ENCODE peak calls at places on chromosome 3, in nine cellular contexts. S is AG04450, B is MM.1S, J is transverse colon, T is lower leg skin, P is fibroblast of the aortic adventitia, N is upper lobe of right lung, Z is Peyer's patch, D is adrenal gland. L is an unnamed sample.

GRCh38 chr3:180492047-180492446 is 109.9 kb upstream of the TTC14 start:
- DNase-seq in N (no peak), B (no peak), D (no peak), Z (no peak), S (no peak), P (no peak), J (no peak), T (no peak), L (no peak)

GRCh38 chr3:86797946-86798345 is 193.0 kb downstream of the VGLL3 start:
- DNase-seq in P (no peak), D (no peak), B (no peak), S (no peak), T (no peak), J (no peak), Z (no peak), N (no peak), L (no peak)

GRCh38 chr3:69866988-69867720 is 127.9 kb downstream of the MITF start:
- DNase-seq in B (no peak), P (peak), Z (no peak), D (no peak), T (no peak), S (no peak), N (no peak), J (no peak), L (peak)

GRCh38 chr3:107911337-107912000 is 179.4 kb downstream of the CD47 start:
- DNase-seq in S (no peak), N (no peak), P (no peak), J (no peak), T (no peak), Z (no peak), D (no peak), B (peak), L (no peak)

GRCh38 chr3:43105224-43105596 is 669 bp downstream of the POMGNT2 start:
- DNase-seq in D (no peak), T (no peak), B (no peak), N (peak), P (no peak), S (no peak), Z (peak), J (no peak), L (no peak)

GRCh38 chr3:116393199-116393598 is 52.1 kb downstream of the LSAMP start:
- DNase-seq in Z (no peak), P (no peak), D (no peak), N (no peak), S (no peak), J (no peak), T (no peak), B (no peak), L (no peak)

GRCh38 chr3:154538566-154539360 is 108.8 kb upstream of the GPR149 start:
- DNase-seq in Z (no peak), T (no peak), N (no peak), P (peak), S (no peak), B (no peak), J (no peak), D (no peak), L (no peak)

GRCh38 chr3:133330043-133330442 is 69.8 kb upstream of the BFSP2 start:
- DNase-seq in P (no peak), D (no peak), S (no peak), B (no peak), Z (no peak), T (no peak), N (no peak), J (no peak), L (peak)

GRCh38 chr3:120907659-120908029 is 361 bp upstream of the STXBP5L start:
- DNase-seq in B (no peak), D (no peak), Z (no peak), T (no peak), P (no peak), S (no peak), N (no peak), J (no peak), L (no peak)

GRCh38 chr3:182909318-182910040 is 70.9 kb downstream of the DCUN1D1 start:
- DNase-seq in B (peak), N (no peak), D (no peak), S (no peak), T (no peak), P (peak), Z (no peak), J (no peak), L (peak)

GRCh38 chr3:52056968-52057805 is 816 bp upstream of the DUSP7 start:
- DNase-seq in D (peak), Z (peak), T (peak), B (peak), N (peak), J (peak), P (peak), S (peak), L (peak)

GRCh38 chr3:120678331-120678845 is 3.7 kb downstream of the HGD start:
- DNase-seq in Z (no peak), D (peak), N (no peak), J (peak), B (no peak), T (no peak), P (peak), S (peak), L (peak)

GRCh38 chr3:176347424-176348146 is 849.7 kb downstream of the TBL1XR1 start:
- DNase-seq in P (no peak), B (no peak), J (no peak), N (no peak), D (no peak), Z (no peak), S (no peak), T (no peak), L (no peak)

GRCh38 chr3:171459130-171459941 is 869 bp downstream of the TNIK start:
- DNase-seq in J (peak), Z (peak), N (peak), S (no peak), D (peak), P (peak), B (peak), T (no peak), L (peak)

GRCh38 chr3:101039285-101039684 is 46.1 kb upstream of the ABI3BP start:
- DNase-seq in Z (no peak), T (no peak), S (no peak), P (no peak), J (no peak), N (no peak), B (no peak), D (no peak), L (no peak)

GRCh38 chr3:134446800-134447199 is 39.0 kb downstream of the ANAPC13 start:
- DNase-seq in N (no peak), B (no peak), P (peak), J (no peak), Z (no peak), D (peak), T (no peak), S (no peak), L (no peak)

GRCh38 chr3:5136211-5136610 is 14.1 kb downstream of the ARL8B start:
- DNase-seq in Z (no peak), J (no peak), D (no peak), S (no peak), N (no peak), T (no peak), B (no peak), P (no peak), L (no peak)

GRCh38 chr3:45528429-45528828 is 66.1 kb upstream of the LIMD1 start:
- DNase-seq in S (no peak), J (no peak), Z (no peak), N (no peak), P (peak), D (no peak), B (no peak), T (no peak), L (no peak)

GRCh38 chr3:39378957-39379777 is 4.0 kb upstream of the SLC25A38 start:
- DNase-seq in P (no peak), T (no peak), J (no peak), N (no peak), Z (no peak), S (no peak), D (no peak), B (no peak), L (no peak)

GRCh38 chr3:141426404-141427034 is 58.2 kb downstream of the ZBTB38 start:
- DNase-seq in T (peak), Z (no peak), P (peak), S (no peak), B (no peak), N (peak), D (peak), J (peak), L (peak)

GRCh38 chr3:51703026-51703775 is 3.7 kb upstream of the GRM2 start:
- DNase-seq in B (no peak), Z (no peak), P (no peak), J (no peak), D (no peak), N (no peak), T (no peak), S (no peak), L (no peak)

GRCh38 chr3:39178553-39178952 is 13.8 kb downstream of the XIRP1 start:
- DNase-seq in B (no peak), D (no peak), T (no peak), P (peak), N (no peak), J (no peak), S (no peak), Z (no peak), L (peak)

GRCh38 chr3:191568206-191568605 is 107.2 kb downstream of the PYDC2 start:
- DNase-seq in T (no peak), P (peak), Z (no peak), S (no peak), B (no peak), D (no peak), N (no peak), J (no peak), L (no peak)

GRCh38 chr3:128294999-128295468 is 141.8 kb downstream of the EEFSEC start:
- DNase-seq in S (no peak), T (peak), N (no peak), B (no peak), Z (peak), J (no peak), P (no peak), D (no peak), L (no peak)

GRCh38 chr3:37154668-37155319 is 19.6 kb downstream of the LRRFIP2 start:
- DNase-seq in T (no peak), B (no peak), Z (no peak), P (no peak), S (no peak), J (no peak), N (no peak), D (no peak), L (no peak)

GRCh38 chr3:191105418-191105817 is 93.6 kb upstream of the OSTN start:
- DNase-seq in Z (no peak), S (no peak), N (no peak), P (no peak), B (no peak), D (no peak), T (no peak), J (no peak), L (no peak)

GRCh38 chr3:177465243-177465642 is 268.0 kb upstream of the TBL1XR1 start:
- DNase-seq in T (no peak), P (peak), D (no peak), Z (no peak), B (no peak), N (no peak), J (peak), S (no peak), L (no peak)

GRCh38 chr3:169764164-169764452 is 752 bp downstream of the TERC start:
- DNase-seq in N (no peak), Z (no peak), T (no peak), S (no peak), P (peak), J (no peak), B (no peak), D (peak), L (no peak)

GRCh38 chr3:195451373-195452000 is 8.7 kb upstream of the ACAP2 start:
- DNase-seq in P (no peak), Z (no peak), J (no peak), T (peak), B (no peak), S (no peak), D (no peak), N (no peak), L (no peak)

DNA sequence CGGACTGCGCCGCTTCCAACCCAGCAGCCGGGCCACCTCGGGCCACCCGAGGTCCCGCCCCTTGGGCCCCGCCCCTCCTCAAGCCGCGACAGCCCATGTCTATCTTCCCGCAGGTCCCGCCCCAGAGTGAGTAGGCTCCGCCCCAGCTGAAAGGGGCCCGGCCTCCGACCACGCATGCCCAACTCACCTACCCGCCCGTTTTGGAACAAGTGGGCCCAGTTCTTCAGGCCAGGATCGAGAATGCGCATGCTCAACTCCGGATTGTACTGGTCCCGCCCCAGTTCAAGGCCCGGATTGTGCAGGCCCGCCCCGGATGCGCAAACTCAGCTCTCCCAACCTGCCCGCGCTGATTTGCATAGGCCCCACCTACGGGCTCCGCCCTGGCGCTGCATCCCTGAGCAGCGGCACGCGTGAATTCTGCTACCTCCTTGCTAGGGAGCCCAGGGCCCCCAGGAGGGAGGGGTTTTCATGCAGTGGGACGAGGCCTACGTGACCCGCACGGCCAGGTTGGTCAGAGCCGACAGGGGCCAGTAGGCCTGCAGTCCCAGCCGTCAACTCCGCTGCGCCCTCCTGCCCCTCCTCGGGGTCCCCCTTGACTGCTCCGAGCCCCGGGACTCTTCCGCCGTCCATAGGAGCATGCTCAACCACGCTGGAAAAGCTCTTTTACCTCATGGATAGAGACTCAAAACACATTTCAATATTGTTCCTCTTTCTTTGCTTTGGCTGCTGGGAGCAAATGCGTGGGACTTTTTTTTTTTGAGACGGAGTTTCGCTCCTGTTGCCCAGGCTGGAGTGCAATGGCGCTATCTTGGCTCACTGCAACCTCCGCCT is at the start of gene PFKFB4:
- DNase-seq in S (peak), N (peak), J (peak), Z (peak), B (peak), P (peak), T (peak), D (peak), L (peak)
- TF ChIP-seq CTCF in S (peak), N (peak), J (no peak), Z (no peak), B (no peak), P (no peak), T (no peak), D (peak), L (no peak)

DNA sequence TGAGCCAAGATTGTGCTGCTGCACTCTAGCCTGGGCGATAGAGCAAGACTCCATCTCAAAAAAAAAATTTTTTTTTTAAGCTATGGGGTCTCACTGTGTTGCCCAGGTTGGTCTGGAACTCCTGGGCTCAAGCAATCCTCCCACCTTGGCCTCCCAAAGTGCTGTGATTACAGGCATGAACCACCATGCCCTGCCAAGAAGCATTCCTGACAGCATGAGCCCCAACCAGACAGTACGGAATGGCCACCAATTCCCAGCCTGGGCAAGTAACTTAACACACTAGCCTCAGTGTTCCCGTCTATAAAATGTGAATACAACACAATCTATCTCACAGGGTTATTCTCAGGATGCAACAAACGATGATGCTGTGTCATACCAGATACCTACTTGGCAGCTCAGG is 2.1 kb downstream of the TKT start:
- DNase-seq in Z (no peak), D (no peak), S (no peak), T (no peak), B (no peak), J (no peak), P (no peak), N (no peak), L (no peak)
- H3K4me3 ChIP-seq in Z (peak), D (no peak), S (peak), T (no peak), B (peak), J (no peak), P (peak), N (peak), L (peak)

GRCh38 chr3:189049458-189050231 is 122.1 kb upstream of the TPRG1 start:
- DNase-seq in J (no peak), S (no peak), P (no peak), B (peak), D (no peak), T (no peak), Z (no peak), N (no peak), L (no peak)
- TF ChIP-seq CTCF in J (no peak), S (no peak), P (peak), B (peak), D (no peak), T (no peak), Z (no peak), N (no peak), L (peak)

GRCh38 chr3:24338409-24338808 is 156.2 kb downstream of the THRB start:
- DNase-seq in B (no peak), Z (no peak), S (no peak), J (no peak), N (no peak), P (no peak), T (no peak), D (no peak), L (no peak)

GRCh38 chr3:24340161-24340560 is 154.5 kb downstream of the THRB start:
- DNase-seq in P (no peak), T (no peak), Z (no peak), B (no peak), J (no peak), N (no peak), S (no peak), D (no peak), L (no peak)

GRCh38 chr3:24340966-24341365 is 153.7 kb downstream of the THRB start:
- DNase-seq in N (no peak), B (no peak), J (no peak), T (no peak), Z (no peak), D (no peak), S (no peak), P (no peak), L (no peak)

GRCh38 chr3:24341668-24342067 is 153.0 kb downstream of the THRB start:
- DNase-seq in Z (no peak), S (no peak), J (no peak), N (no peak), D (no peak), T (no peak), B (no peak), P (no peak), L (no peak)

DNA sequence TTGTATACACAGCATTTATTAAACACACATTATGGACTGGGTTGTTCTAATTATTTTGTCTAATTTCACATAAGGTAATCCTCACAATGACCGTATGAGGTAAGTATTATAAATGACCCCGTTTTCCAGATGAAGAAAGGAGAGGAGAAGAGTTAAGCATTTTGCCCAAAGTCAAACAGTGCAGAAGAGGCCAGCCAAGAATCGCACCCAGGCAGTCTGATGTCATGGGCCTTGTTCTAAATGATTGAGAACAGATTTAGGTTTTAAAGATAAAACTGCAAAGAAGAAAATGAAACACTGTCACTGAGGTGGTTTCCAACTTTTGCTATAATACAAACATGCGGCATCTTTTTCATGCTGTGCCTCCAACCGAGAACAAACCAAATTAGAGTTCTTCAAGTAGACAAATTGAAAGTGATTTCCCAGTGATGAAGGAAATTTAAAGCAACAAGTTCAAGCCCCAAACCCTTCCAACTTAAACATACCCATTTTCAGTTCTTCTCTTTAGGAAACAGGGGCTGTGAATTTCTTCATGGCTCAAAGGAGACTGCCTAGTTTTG is 155.3 kb downstream of the THRB start:
- DNase-seq in T (no peak), N (no peak), Z (no peak), B (no peak), D (no peak), J (no peak), S (no peak), P (no peak), L (peak)
- H3K4me3 ChIP-seq in T (no peak), N (no peak), Z (no peak), B (no peak), D (no peak), J (no peak), S (no peak), P (no peak), L (no peak)

L was measured in astrocyte of the spinal cord.